ENCODE peak calls at places on chromosome 21, in six cellular contexts. One of them, this sample, is unnamed.

GRCh38 chr21:32330784-32331311 is 32.2 kb downstream of the MRAP start:
- DNase-seq in IMR-90: no peak
- DNase-seq in neuronal stem cell: peak
- DNase-seq in H1: no peak
- DNase-seq in trophoblast cell: no peak
- DNase-seq in mesenchymal stem cell: no peak
- DNase-seq in this sample: no peak

GRCh38 chr21:46420241-46421190 is 38.2 kb upstream of the DIP2A start:
- DNase-seq in neuronal stem cell: no peak
- DNase-seq in trophoblast cell: no peak
- DNase-seq in mesenchymal stem cell: no peak
- DNase-seq in H1: no peak
- DNase-seq in IMR-90: no peak
- DNase-seq in this sample: no peak

GRCh38 chr21:21200939-21201610 is 202.9 kb downstream of the NCAM2 start:
- DNase-seq in mesenchymal stem cell: peak
- DNase-seq in IMR-90: peak
- DNase-seq in neuronal stem cell: no peak
- DNase-seq in H1: no peak
- DNase-seq in trophoblast cell: no peak
- DNase-seq in this sample: no peak

GRCh38 chr21:28283652-28284490 is 708.8 kb downstream of the LTN1 start:
- DNase-seq in H1: no peak
- DNase-seq in mesenchymal stem cell: peak
- DNase-seq in trophoblast cell: no peak
- DNase-seq in neuronal stem cell: no peak
- DNase-seq in IMR-90: peak
- DNase-seq in this sample: no peak

GRCh38 chr21:14581902-14582457 is 35.9 kb upstream of the SAMSN1 start:
- DNase-seq in mesenchymal stem cell: peak
- DNase-seq in neuronal stem cell: no peak
- DNase-seq in trophoblast cell: peak
- DNase-seq in H1: no peak
- DNase-seq in IMR-90: no peak
- DNase-seq in this sample: no peak

GRCh38 chr21:16082038-16082816 is 352.4 kb downstream of the USP25 start:
- DNase-seq in IMR-90: peak
- DNase-seq in trophoblast cell: no peak
- DNase-seq in neuronal stem cell: no peak
- DNase-seq in mesenchymal stem cell: peak
- DNase-seq in H1: no peak
- DNase-seq in this sample: no peak

GRCh38 chr21:15667010-15667409 is 62.8 kb upstream of the USP25 start:
- DNase-seq in neuronal stem cell: no peak
- DNase-seq in IMR-90: peak
- DNase-seq in trophoblast cell: no peak
- DNase-seq in mesenchymal stem cell: peak
- DNase-seq in H1: no peak
- DNase-seq in this sample: no peak

GRCh38 chr21:43733529-43734071 is 14.7 kb downstream of the PDXK start:
- DNase-seq in trophoblast cell: no peak
- DNase-seq in neuronal stem cell: no peak
- DNase-seq in IMR-90: peak
- DNase-seq in H1: no peak
- DNase-seq in mesenchymal stem cell: peak
- DNase-seq in this sample: no peak

GRCh38 chr21:31731112-31731801 is 661 bp downstream of the SCAF4 start:
- DNase-seq in trophoblast cell: peak
- DNase-seq in IMR-90: no peak
- DNase-seq in neuronal stem cell: peak
- DNase-seq in mesenchymal stem cell: no peak
- DNase-seq in H1: peak
- DNase-seq in this sample: peak

GRCh38 chr21:46634427-46634826 is 1.0 kb upstream of the PRMT2 start:
- DNase-seq in trophoblast cell: no peak
- DNase-seq in H1: no peak
- DNase-seq in IMR-90: no peak
- DNase-seq in neuronal stem cell: no peak
- DNase-seq in mesenchymal stem cell: no peak
- DNase-seq in this sample: no peak

GRCh38 chr21:15029077-15029476 is 35.7 kb downstream of the NRIP1 start:
- DNase-seq in IMR-90: no peak
- DNase-seq in mesenchymal stem cell: no peak
- DNase-seq in H1: no peak
- DNase-seq in trophoblast cell: no peak
- DNase-seq in neuronal stem cell: no peak
- DNase-seq in this sample: no peak

GRCh38 chr21:25079053-25079452 is 528.2 kb downstream of the MRPL39 start:
- DNase-seq in neuronal stem cell: no peak
- DNase-seq in H1: no peak
- DNase-seq in mesenchymal stem cell: no peak
- DNase-seq in IMR-90: no peak
- DNase-seq in trophoblast cell: no peak
- DNase-seq in this sample: no peak

GRCh38 chr21:46509760-46510159 is 51.1 kb downstream of the DIP2A start:
- DNase-seq in H1: no peak
- DNase-seq in neuronal stem cell: no peak
- DNase-seq in trophoblast cell: no peak
- DNase-seq in mesenchymal stem cell: peak
- DNase-seq in IMR-90: peak
- DNase-seq in this sample: no peak

GRCh38 chr21:17550671-17551308 is 37.9 kb downstream of the CXADR start:
- DNase-seq in neuronal stem cell: no peak
- DNase-seq in IMR-90: no peak
- DNase-seq in trophoblast cell: no peak
- DNase-seq in mesenchymal stem cell: no peak
- DNase-seq in H1: no peak
- DNase-seq in this sample: no peak

GRCh38 chr21:32698971-32699693 is 28.7 kb downstream of the SYNJ1 start:
- DNase-seq in H1: no peak
- DNase-seq in mesenchymal stem cell: no peak
- DNase-seq in IMR-90: peak
- DNase-seq in trophoblast cell: no peak
- DNase-seq in neuronal stem cell: no peak
- DNase-seq in this sample: no peak

GRCh38 chr21:14542638-14543037 is 3.5 kb downstream of the SAMSN1 start:
- DNase-seq in IMR-90: no peak
- DNase-seq in neuronal stem cell: no peak
- DNase-seq in H1: no peak
- DNase-seq in trophoblast cell: no peak
- DNase-seq in mesenchymal stem cell: no peak
- DNase-seq in this sample: no peak

GRCh38 chr21:31520506-31521163 is 138.9 kb upstream of the SOD1 start:
- DNase-seq in IMR-90: peak
- DNase-seq in trophoblast cell: no peak
- DNase-seq in neuronal stem cell: no peak
- DNase-seq in H1: no peak
- DNase-seq in mesenchymal stem cell: peak
- DNase-seq in this sample: no peak

GRCh38 chr21:24007592-24007991 is 1599.7 kb downstream of the MRPL39 start:
- DNase-seq in H1: no peak
- DNase-seq in IMR-90: no peak
- DNase-seq in mesenchymal stem cell: no peak
- DNase-seq in neuronal stem cell: no peak
- DNase-seq in trophoblast cell: no peak
- DNase-seq in this sample: no peak

GRCh38 chr21:14616303-14617039 is 70.4 kb upstream of the SAMSN1 start:
- DNase-seq in mesenchymal stem cell: no peak
- DNase-seq in trophoblast cell: peak
- DNase-seq in H1: no peak
- DNase-seq in IMR-90: no peak
- DNase-seq in neuronal stem cell: no peak
- DNase-seq in this sample: no peak

GRCh38 chr21:43194303-43195130 is 25.7 kb downstream of the CRYAA start:
- DNase-seq in IMR-90: no peak
- DNase-seq in trophoblast cell: no peak
- DNase-seq in H1: no peak
- DNase-seq in mesenchymal stem cell: peak
- DNase-seq in neuronal stem cell: no peak
- DNase-seq in this sample: peak

GRCh38 chr21:35291963-35292627 is 243.0 kb upstream of the RUNX1 start:
- DNase-seq in mesenchymal stem cell: peak
- DNase-seq in trophoblast cell: no peak
- DNase-seq in neuronal stem cell: no peak
- DNase-seq in H1: no peak
- DNase-seq in IMR-90: peak
- DNase-seq in this sample: no peak

GRCh38 chr21:37337179-37337578 is 29.4 kb upstream of the DYRK1A start:
- DNase-seq in trophoblast cell: no peak
- DNase-seq in mesenchymal stem cell: no peak
- DNase-seq in IMR-90: no peak
- DNase-seq in neuronal stem cell: no peak
- DNase-seq in H1: no peak
- DNase-seq in this sample: no peak

GRCh38 chr21:37338671-37339526 is 27.7 kb upstream of the DYRK1A start:
- DNase-seq in neuronal stem cell: no peak
- DNase-seq in mesenchymal stem cell: peak
- DNase-seq in trophoblast cell: peak
- DNase-seq in IMR-90: peak
- DNase-seq in H1: no peak
- DNase-seq in this sample: no peak

GRCh38 chr21:37337831-37338230 is 28.7 kb upstream of the DYRK1A start:
- DNase-seq in neuronal stem cell: no peak
- DNase-seq in IMR-90: no peak
- DNase-seq in trophoblast cell: no peak
- DNase-seq in mesenchymal stem cell: no peak
- DNase-seq in H1: no peak
- DNase-seq in this sample: no peak

GRCh38 chr21:37341254-37341960 is 25.2 kb upstream of the DYRK1A start:
- DNase-seq in IMR-90: peak
- DNase-seq in trophoblast cell: no peak
- DNase-seq in neuronal stem cell: no peak
- DNase-seq in H1: no peak
- DNase-seq in mesenchymal stem cell: peak
- DNase-seq in this sample: no peak

GRCh38 chr21:37339527-37339889 is 27.1 kb upstream of the DYRK1A start:
- DNase-seq in H1: no peak
- DNase-seq in mesenchymal stem cell: peak
- DNase-seq in IMR-90: no peak
- DNase-seq in trophoblast cell: no peak
- DNase-seq in neuronal stem cell: no peak
- DNase-seq in this sample: no peak
- H3K14ac ChIP-seq in H1: no peak
- H3K14ac ChIP-seq in mesenchymal stem cell: no peak
- H3K14ac ChIP-seq in IMR-90: peak
- H3K14ac ChIP-seq in trophoblast cell: no peak
- H3K14ac ChIP-seq in neuronal stem cell: no peak
- H3K14ac ChIP-seq in this sample: no peak

DNA sequence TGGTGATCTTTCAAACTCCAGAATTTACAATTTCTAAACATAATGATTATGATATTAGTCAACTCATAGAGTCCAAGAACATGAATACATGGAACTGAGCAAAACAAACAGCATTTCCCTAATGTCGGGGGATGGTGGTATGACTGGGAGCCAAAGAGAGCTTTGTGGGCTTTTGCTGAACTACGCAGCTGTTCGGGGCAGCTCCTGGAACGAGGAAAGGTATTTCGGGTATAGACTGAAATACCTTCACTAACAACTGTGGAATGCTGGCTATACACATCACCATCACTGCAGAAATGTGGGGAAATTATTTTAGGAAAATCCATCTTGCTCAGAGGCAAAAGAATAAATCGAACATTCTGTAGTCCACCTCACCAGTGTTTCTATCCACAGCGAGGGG is 30.2 kb upstream of the VPS26C start:
- DNase-seq in IMR-90: no peak
- DNase-seq in neuronal stem cell: no peak
- DNase-seq in trophoblast cell: no peak
- DNase-seq in mesenchymal stem cell: no peak
- DNase-seq in H1: no peak
- DNase-seq in this sample: no peak
- H4K91ac ChIP-seq in IMR-90: no peak
- H4K91ac ChIP-seq in neuronal stem cell: no peak
- H4K91ac ChIP-seq in trophoblast cell: no peak
- H4K91ac ChIP-seq in mesenchymal stem cell: no peak
- H4K91ac ChIP-seq in H1: no peak
- H4K91ac ChIP-seq in this sample: no peak

GRCh38 chr21:30439975-30440374 is at the start of gene KRTAP15-1:
- DNase-seq in neuronal stem cell: no peak
- DNase-seq in H1: no peak
- DNase-seq in trophoblast cell: no peak
- DNase-seq in mesenchymal stem cell: no peak
- DNase-seq in IMR-90: no peak
- DNase-seq in this sample: no peak

GRCh38 chr21:30446969-30447368 is 6.9 kb downstream of the KRTAP15-1 start:
- DNase-seq in H1: no peak
- DNase-seq in IMR-90: no peak
- DNase-seq in mesenchymal stem cell: no peak
- DNase-seq in trophoblast cell: no peak
- DNase-seq in neuronal stem cell: no peak
- DNase-seq in this sample: no peak

GRCh38 chr21:30443226-30443625 is 3.2 kb downstream of the KRTAP15-1 start:
- DNase-seq in mesenchymal stem cell: no peak
- DNase-seq in IMR-90: no peak
- DNase-seq in neuronal stem cell: no peak
- DNase-seq in H1: no peak
- DNase-seq in trophoblast cell: no peak
- DNase-seq in this sample: no peak

GRCh38 chr21:30448514-30448913 is 8.4 kb downstream of the KRTAP15-1 start:
- DNase-seq in trophoblast cell: no peak
- DNase-seq in H1: no peak
- DNase-seq in IMR-90: no peak
- DNase-seq in neuronal stem cell: no peak
- DNase-seq in mesenchymal stem cell: no peak
- DNase-seq in this sample: no peak

GRCh38 chr21:30444204-30444603 is 4.1 kb downstream of the KRTAP15-1 start:
- DNase-seq in trophoblast cell: no peak
- DNase-seq in mesenchymal stem cell: no peak
- DNase-seq in H1: no peak
- DNase-seq in neuronal stem cell: no peak
- DNase-seq in IMR-90: no peak
- DNase-seq in this sample: peak
- H3K14ac ChIP-seq in trophoblast cell: no peak
- H3K14ac ChIP-seq in mesenchymal stem cell: no peak
- H3K14ac ChIP-seq in H1: no peak
- H3K14ac ChIP-seq in neuronal stem cell: no peak
- H3K14ac ChIP-seq in IMR-90: no peak
- H3K14ac ChIP-seq in this sample: no peak

DNA sequence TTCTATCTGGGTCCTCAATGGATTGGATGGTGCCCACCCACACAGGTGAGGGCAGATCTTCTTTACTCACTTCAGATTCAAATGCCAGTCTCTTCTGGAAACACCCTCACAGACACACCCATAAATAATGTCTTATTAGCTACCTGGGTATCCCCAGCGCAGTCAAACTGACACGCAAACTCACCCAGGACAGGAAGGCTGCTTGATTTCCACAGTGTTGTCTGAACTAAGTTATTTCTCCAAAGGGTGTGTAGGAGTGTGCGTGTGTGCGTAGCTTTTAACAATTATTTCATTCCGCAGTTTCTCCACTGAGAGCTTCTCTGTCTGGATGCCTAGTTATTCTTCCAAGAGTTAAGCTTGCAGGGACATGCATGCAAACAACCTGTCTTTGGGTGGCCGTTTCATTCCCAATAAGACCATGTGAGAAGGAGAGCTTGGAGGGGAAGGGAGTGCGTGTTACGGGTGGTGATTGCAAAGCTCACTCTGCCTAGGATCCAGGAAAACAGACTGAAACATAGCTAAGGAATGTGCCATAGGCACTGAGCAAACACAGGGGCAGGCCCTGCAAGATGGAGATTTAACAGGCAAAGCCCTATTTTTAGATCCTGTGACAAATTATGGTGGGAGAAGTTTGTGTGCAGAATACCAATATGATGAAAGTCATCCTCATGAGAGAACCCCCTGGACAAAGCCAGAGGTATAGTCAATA is 269.7 kb downstream of the DYRK1A start:
- DNase-seq in neuronal stem cell: no peak
- DNase-seq in trophoblast cell: no peak
- DNase-seq in mesenchymal stem cell: peak
- DNase-seq in IMR-90: peak
- DNase-seq in H1: no peak
- DNase-seq in this sample: no peak
- H4K91ac ChIP-seq in neuronal stem cell: no peak
- H4K91ac ChIP-seq in trophoblast cell: no peak
- H4K91ac ChIP-seq in mesenchymal stem cell: no peak
- H4K91ac ChIP-seq in IMR-90: peak
- H4K91ac ChIP-seq in H1: peak
- H4K91ac ChIP-seq in this sample: no peak